ENCODE peak calls at places on chromosome 20, in four cellular contexts. N is nephron progenitor cell, F is heart right ventricle, B is cardiac fibroblast. A is an unnamed sample.

GRCh38 chr20:32997431-32997830 is 6.8 kb downstream of the SUN5 start:
- DNase-seq in N (no peak), F (no peak), B (no peak), A (no peak)

GRCh38 chr20:58213112-58213511 is 15.3 kb downstream of the ANKRD60 start:
- DNase-seq in B (no peak), N (no peak), F (no peak), A (no peak)

GRCh38 chr20:11724112-11724511 is 193.6 kb upstream of the BTBD3 start:
- DNase-seq in B (no peak), N (no peak), F (no peak), A (no peak)

GRCh38 chr20:31707994-31708744 is 14.5 kb downstream of the BCL2L1 start:
- DNase-seq in N (no peak), F (peak), B (no peak), A (no peak)

GRCh38 chr20:3238616-3239025 is 369 bp downstream of the SLC4A11 start:
- DNase-seq in B (peak), N (peak), F (no peak), A (no peak)

GRCh38 chr20:47607208-47607613 is 105.5 kb downstream of the NCOA3 start:
- DNase-seq in F (no peak), B (peak), N (no peak), A (no peak)

GRCh38 chr20:52490715-52491430 is 299.3 kb upstream of the ZFP64 start:
- DNase-seq in B (peak), N (no peak), F (no peak), A (no peak)

GRCh38 chr20:44656447-44656846 is 4.9 kb upstream of the ADA start:
- DNase-seq in F (no peak), B (no peak), N (no peak), A (no peak)

GRCh38 chr20:26208296-26209091 is 511.8 kb upstream of the ZNF337 start:
- DNase-seq in B (no peak), F (no peak), N (peak), A (no peak)

GRCh38 chr20:45823949-45824835 is 2.9 kb downstream of the TNNC2 start:
- DNase-seq in N (peak), B (peak), F (no peak), A (no peak)
- TF ChIP-seq CTCF in N (no peak), B (peak), F (peak), A (peak)

GRCh38 chr20:61561111-61561830 is 309.2 kb downstream of the CDH4 start:
- DNase-seq in B (no peak), N (no peak), F (no peak), A (no peak)

GRCh38 chr20:61558726-61559125 is 306.7 kb downstream of the CDH4 start:
- DNase-seq in N (no peak), F (no peak), B (no peak), A (no peak)

GRCh38 chr20:61559706-61560315 is 307.8 kb downstream of the CDH4 start:
- DNase-seq in B (no peak), N (no peak), F (no peak), A (no peak)

GRCh38 chr20:61562897-61563504 is 310.9 kb downstream of the CDH4 start:
- DNase-seq in N (no peak), F (no peak), B (no peak), A (no peak)

DNA sequence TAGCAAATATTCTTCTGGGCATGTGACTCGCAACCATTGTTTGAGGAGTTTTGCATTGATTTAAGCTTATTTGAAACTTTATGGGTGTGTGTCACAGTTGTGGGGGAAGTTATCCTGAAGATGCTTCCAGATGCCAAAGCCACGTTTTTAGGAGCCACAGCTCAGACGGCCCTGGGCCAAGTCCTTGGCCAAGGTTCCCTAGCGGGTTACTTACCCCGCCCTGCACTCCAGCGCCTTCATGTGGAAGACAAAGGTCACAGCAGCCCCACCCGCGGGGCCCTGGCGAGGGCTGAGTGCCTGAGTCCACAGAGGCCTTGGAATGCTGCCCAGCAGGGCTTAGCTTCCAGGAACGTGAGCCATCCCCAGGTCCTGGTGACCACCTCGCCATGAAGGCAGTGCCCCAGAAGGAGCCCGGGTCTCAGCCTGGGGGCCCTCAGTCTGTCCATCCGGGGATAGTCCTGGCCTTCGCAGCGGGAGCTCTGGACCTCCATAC is 308.3 kb downstream of the CDH4 start:
- DNase-seq in B (peak), N (no peak), F (no peak), A (no peak)
- TF ChIP-seq CTCF in B (peak), N (no peak), F (no peak), A (no peak)

GRCh38 chr20:21157006-21157405 is 31.1 kb downstream of the KIZ start:
- DNase-seq in B (no peak), N (no peak), F (no peak), A (no peak)
- TF ChIP-seq CTCF in B (no peak), N (no peak), F (no peak), A (no peak)

GRCh38 chr20:53750827-53751393 is 157.3 kb upstream of the ZNF217 start:
- DNase-seq in B (peak), N (no peak), F (no peak), A (no peak)
- TF ChIP-seq CTCF in B (no peak), N (no peak), F (no peak), A (no peak)

GRCh38 chr20:64238115-64238825 is 17.3 kb upstream of the PCMTD2 start:
- DNase-seq in N (no peak), F (no peak), B (no peak), A (no peak)

GRCh38 chr20:64240243-64241015 is 15.1 kb upstream of the PCMTD2 start:
- DNase-seq in F (no peak), N (no peak), B (no peak), A (no peak)

GRCh38 chr20:64239449-64240242 is 15.9 kb upstream of the PCMTD2 start:
- DNase-seq in B (no peak), F (no peak), N (no peak), A (no peak)

GRCh38 chr20:64237316-64237715 is 18.2 kb upstream of the PCMTD2 start:
- DNase-seq in B (no peak), F (no peak), N (no peak), A (no peak)

DNA sequence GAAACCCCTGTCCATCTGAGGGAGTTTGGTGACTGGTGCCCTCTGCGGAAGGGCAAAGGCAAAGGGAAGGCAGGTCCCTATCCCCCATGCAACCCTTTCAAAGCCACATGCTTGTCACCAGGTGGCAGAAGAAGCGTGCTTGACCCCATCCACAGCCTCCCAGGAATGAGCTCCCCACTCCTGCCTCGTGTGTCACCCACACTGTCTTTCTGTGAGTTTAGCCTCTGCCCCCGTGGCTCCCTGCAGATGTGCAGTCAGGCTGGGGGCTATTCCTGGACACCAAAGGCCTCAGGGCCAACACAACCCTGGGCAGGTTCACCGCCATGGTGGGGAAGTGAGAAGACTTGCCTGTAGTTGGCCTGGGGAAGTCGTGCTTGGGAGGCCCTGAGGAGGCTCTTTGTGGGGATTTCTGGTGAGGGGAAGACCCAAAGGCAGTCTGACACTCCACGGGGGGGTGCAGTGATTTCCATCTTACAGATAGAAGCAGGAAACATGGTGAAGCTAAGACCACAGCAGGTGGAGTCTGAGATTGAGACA is 16.6 kb upstream of the PCMTD2 start:
- DNase-seq in B (no peak), F (no peak), N (no peak), A (no peak)
- TF ChIP-seq CTCF in B (no peak), F (no peak), N (no peak), A (no peak)

DNA sequence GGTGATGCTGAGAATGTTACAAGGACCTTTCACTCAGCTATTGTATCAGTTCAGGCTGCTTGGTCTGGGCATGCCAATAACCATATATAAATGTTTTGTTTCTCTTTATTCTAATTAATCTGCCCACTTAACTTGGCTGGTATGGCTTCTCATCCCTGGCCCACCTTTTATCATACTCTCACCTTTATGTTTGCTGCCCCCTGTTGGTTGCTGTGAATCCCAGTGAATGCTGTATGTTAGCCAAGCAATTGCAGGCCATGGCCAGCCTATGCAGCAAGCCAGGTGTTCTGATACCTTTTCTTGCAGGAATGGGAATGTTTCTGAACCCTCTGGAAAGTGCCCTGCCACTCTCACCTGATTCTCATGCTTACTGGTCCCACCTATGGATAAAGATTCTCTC is 54.6 kb downstream of the PCSK2 start:
- DNase-seq in B (no peak), N (peak), F (no peak), A (no peak)
- TF ChIP-seq CTCF in B (no peak), N (peak), F (no peak), A (no peak)

GRCh38 chr20:18628330-18628941 is 40.6 kb downstream of the DTD1 start:
- DNase-seq in F (no peak), N (peak), B (no peak), A (no peak)
- TF ChIP-seq CTCF in F (peak), N (peak), B (peak), A (peak)

GRCh38 chr20:49483706-49484101 is 1.2 kb upstream of the KCNB1 start:
- DNase-seq in N (peak), F (no peak), B (no peak), A (no peak)

GRCh38 chr20:49485563-49485962 is 3.1 kb upstream of the KCNB1 start:
- DNase-seq in F (no peak), B (no peak), N (no peak), A (no peak)

GRCh38 chr20:49483018-49483705 is 694 bp upstream of the KCNB1 start:
- DNase-seq in N (peak), B (no peak), F (no peak), A (no peak)

GRCh38 chr20:49486064-49486463 is 3.6 kb upstream of the KCNB1 start:
- DNase-seq in B (no peak), F (no peak), N (no peak), A (no peak)

DNA sequence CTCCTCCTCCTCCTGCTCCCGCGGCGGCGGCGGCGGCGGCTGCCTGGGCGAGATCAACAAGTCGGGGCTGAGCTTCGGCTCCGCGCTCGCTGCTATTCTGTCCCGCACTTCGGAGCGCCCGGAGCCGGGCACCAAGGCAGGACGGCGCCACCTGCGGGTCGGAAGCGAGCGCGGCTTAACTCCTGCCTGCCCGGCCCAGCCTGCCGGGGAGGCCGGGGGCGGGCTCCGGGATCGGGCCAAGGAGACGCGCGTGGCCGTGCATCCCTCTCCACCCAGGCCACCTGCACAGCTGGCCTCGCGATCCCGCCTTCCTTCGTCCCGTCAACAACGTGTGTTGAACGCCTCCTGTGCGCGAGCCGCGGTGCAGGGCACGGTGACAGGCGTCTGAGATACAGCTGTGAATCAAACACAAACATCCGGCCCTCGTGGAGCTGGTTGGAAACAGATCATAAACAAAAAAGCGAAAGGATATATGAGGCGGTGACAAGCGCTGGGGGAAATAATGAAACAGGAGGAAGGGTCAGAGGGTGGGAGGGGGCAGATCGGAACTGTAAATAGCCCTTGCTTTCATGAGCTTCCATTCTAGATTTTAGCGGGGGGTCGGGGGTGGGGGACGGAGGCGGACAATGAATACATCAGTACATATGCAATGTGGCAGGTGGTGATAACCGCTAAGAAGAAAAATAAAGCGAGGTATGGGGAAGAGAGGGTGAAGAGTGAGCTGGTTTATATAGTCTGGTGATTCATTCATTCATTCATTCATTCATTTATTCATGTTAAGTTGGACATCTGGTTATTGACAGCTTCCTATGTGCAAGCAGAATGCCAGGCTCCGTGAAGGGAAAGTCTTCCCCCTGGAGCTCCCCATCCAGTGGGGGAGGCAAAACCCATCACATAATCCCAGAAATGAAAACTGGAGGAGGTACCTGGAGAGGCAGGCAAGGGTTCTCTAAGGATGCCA is 2.0 kb upstream of the KCNB1 start:
- DNase-seq in F (peak), B (peak), N (peak), A (peak)
- TF ChIP-seq CTCF in F (peak), B (peak), N (peak), A (peak)

GRCh38 chr20:38812915-38813573 is 7.5 kb downstream of the PPP1R16B start:
- DNase-seq in F (no peak), B (no peak), N (no peak), A (no peak)

GRCh38 chr20:38818113-38819065 is 12.9 kb downstream of the PPP1R16B start:
- DNase-seq in B (no peak), F (no peak), N (no peak), A (no peak)
- TF ChIP-seq CTCF in B (no peak), F (no peak), N (no peak), A (no peak)